ENCODE peak calls at places on chromosomes 16 and 17, in five cellular contexts. One of them, this sample, is unnamed.

GRCh38 chr16:29729116-29729521 is 16.7 kb downstream of the C16orf54 start:
- DNase-seq in activated CD4-positive, alpha-beta memory T cell treated with anti-CD3 and anti-CD28 coated beads, Interleukin-2, amount 10 ng/mL, durations not matched to agents 7 days and 5 days: no peak
- DNase-seq in neural crest cell: no peak
- DNase-seq in NCI-H2107: no peak
- DNase-seq in GM12878: no peak
- DNase-seq in this sample: no peak

GRCh38 chr17:65794572-65794971 is 233.1 kb upstream of the AXIN2 start:
- DNase-seq in activated CD4-positive, alpha-beta memory T cell treated with anti-CD3 and anti-CD28 coated beads, Interleukin-2, amount 10 ng/mL, durations not matched to agents 7 days and 5 days: no peak
- DNase-seq in neural crest cell: no peak
- DNase-seq in NCI-H2107: no peak
- DNase-seq in GM12878: no peak
- DNase-seq in this sample: no peak

GRCh38 chr17:61416540-61417363 is 17.1 kb downstream of the TBX2 start:
- DNase-seq in activated CD4-positive, alpha-beta memory T cell treated with anti-CD3 and anti-CD28 coated beads, Interleukin-2, amount 10 ng/mL, durations not matched to agents 7 days and 5 days: peak
- DNase-seq in neural crest cell: peak
- DNase-seq in NCI-H2107: peak
- DNase-seq in GM12878: no peak
- DNase-seq in this sample: peak

GRCh38 chr17:50498021-50498874 is 10.0 kb upstream of the MYCBPAP start:
- DNase-seq in activated CD4-positive, alpha-beta memory T cell treated with anti-CD3 and anti-CD28 coated beads, Interleukin-2, amount 10 ng/mL, durations not matched to agents 7 days and 5 days: no peak
- DNase-seq in neural crest cell: no peak
- DNase-seq in NCI-H2107: no peak
- DNase-seq in GM12878: no peak
- DNase-seq in this sample: no peak

GRCh38 chr17:14047591-14047990 is 21.7 kb upstream of the COX10 start:
- DNase-seq in activated CD4-positive, alpha-beta memory T cell treated with anti-CD3 and anti-CD28 coated beads, Interleukin-2, amount 10 ng/mL, durations not matched to agents 7 days and 5 days: no peak
- DNase-seq in neural crest cell: no peak
- DNase-seq in NCI-H2107: no peak
- DNase-seq in GM12878: no peak
- DNase-seq in this sample: no peak

GRCh38 chr16:51657844-51658243 is 506.8 kb upstream of the SALL1 start:
- DNase-seq in activated CD4-positive, alpha-beta memory T cell treated with anti-CD3 and anti-CD28 coated beads, Interleukin-2, amount 10 ng/mL, durations not matched to agents 7 days and 5 days: no peak
- DNase-seq in neural crest cell: no peak
- DNase-seq in NCI-H2107: no peak
- DNase-seq in GM12878: no peak
- DNase-seq in this sample: no peak

GRCh38 chr17:57946798-57947358 is 8.3 kb downstream of the CUEDC1 start:
- DNase-seq in activated CD4-positive, alpha-beta memory T cell treated with anti-CD3 and anti-CD28 coated beads, Interleukin-2, amount 10 ng/mL, durations not matched to agents 7 days and 5 days: peak
- DNase-seq in neural crest cell: no peak
- DNase-seq in NCI-H2107: peak
- DNase-seq in GM12878: peak
- DNase-seq in this sample: no peak

GRCh38 chr17:8695241-8695640 is 49.4 kb downstream of the CCDC42 start:
- DNase-seq in activated CD4-positive, alpha-beta memory T cell treated with anti-CD3 and anti-CD28 coated beads, Interleukin-2, amount 10 ng/mL, durations not matched to agents 7 days and 5 days: no peak
- DNase-seq in neural crest cell: no peak
- DNase-seq in NCI-H2107: no peak
- DNase-seq in GM12878: no peak
- DNase-seq in this sample: no peak

GRCh38 chr16:67951485-67951884 is 7.6 kb upstream of the LCAT start:
- DNase-seq in activated CD4-positive, alpha-beta memory T cell treated with anti-CD3 and anti-CD28 coated beads, Interleukin-2, amount 10 ng/mL, durations not matched to agents 7 days and 5 days: no peak
- DNase-seq in neural crest cell: no peak
- DNase-seq in NCI-H2107: no peak
- DNase-seq in GM12878: no peak
- DNase-seq in this sample: no peak

GRCh38 chr16:1414532-1415265 is at the start of gene UNKL:
- DNase-seq in activated CD4-positive, alpha-beta memory T cell treated with anti-CD3 and anti-CD28 coated beads, Interleukin-2, amount 10 ng/mL, durations not matched to agents 7 days and 5 days: peak
- DNase-seq in neural crest cell: peak
- DNase-seq in NCI-H2107: no peak
- DNase-seq in GM12878: no peak
- DNase-seq in this sample: peak

GRCh38 chr17:30961213-30962188 is 9.3 kb upstream of the RNF135 start:
- DNase-seq in activated CD4-positive, alpha-beta memory T cell treated with anti-CD3 and anti-CD28 coated beads, Interleukin-2, amount 10 ng/mL, durations not matched to agents 7 days and 5 days: peak
- DNase-seq in neural crest cell: no peak
- DNase-seq in NCI-H2107: no peak
- DNase-seq in GM12878: peak
- DNase-seq in this sample: peak

GRCh38 chr17:71349908-71350600 is 770.8 kb upstream of the SOX9 start:
- DNase-seq in activated CD4-positive, alpha-beta memory T cell treated with anti-CD3 and anti-CD28 coated beads, Interleukin-2, amount 10 ng/mL, durations not matched to agents 7 days and 5 days: no peak
- DNase-seq in neural crest cell: no peak
- DNase-seq in NCI-H2107: no peak
- DNase-seq in GM12878: no peak
- DNase-seq in this sample: no peak

GRCh38 chr17:2089021-2089422 is 34.1 kb downstream of the HIC1 start:
- DNase-seq in activated CD4-positive, alpha-beta memory T cell treated with anti-CD3 and anti-CD28 coated beads, Interleukin-2, amount 10 ng/mL, durations not matched to agents 7 days and 5 days: no peak
- DNase-seq in neural crest cell: no peak
- DNase-seq in NCI-H2107: no peak
- DNase-seq in GM12878: no peak
- DNase-seq in this sample: no peak

GRCh38 chr17:65154770-65155589 is 17.8 kb downstream of the RGS9 start:
- DNase-seq in activated CD4-positive, alpha-beta memory T cell treated with anti-CD3 and anti-CD28 coated beads, Interleukin-2, amount 10 ng/mL, durations not matched to agents 7 days and 5 days: no peak
- DNase-seq in neural crest cell: no peak
- DNase-seq in NCI-H2107: no peak
- DNase-seq in GM12878: no peak
- DNase-seq in this sample: no peak

GRCh38 chr17:37527249-37527851 is 37.7 kb downstream of the DUSP14 start:
- DNase-seq in activated CD4-positive, alpha-beta memory T cell treated with anti-CD3 and anti-CD28 coated beads, Interleukin-2, amount 10 ng/mL, durations not matched to agents 7 days and 5 days: no peak
- DNase-seq in neural crest cell: no peak
- DNase-seq in NCI-H2107: no peak
- DNase-seq in GM12878: no peak
- DNase-seq in this sample: no peak

GRCh38 chr16:50559804-50560514 is 11.8 kb downstream of the NKD1 start:
- DNase-seq in activated CD4-positive, alpha-beta memory T cell treated with anti-CD3 and anti-CD28 coated beads, Interleukin-2, amount 10 ng/mL, durations not matched to agents 7 days and 5 days: no peak
- DNase-seq in neural crest cell: no peak
- DNase-seq in NCI-H2107: no peak
- DNase-seq in GM12878: no peak
- DNase-seq in this sample: no peak

GRCh38 chr17:34761646-34762045 is 182.3 kb downstream of the TMEM132E start:
- DNase-seq in activated CD4-positive, alpha-beta memory T cell treated with anti-CD3 and anti-CD28 coated beads, Interleukin-2, amount 10 ng/mL, durations not matched to agents 7 days and 5 days: no peak
- DNase-seq in neural crest cell: no peak
- DNase-seq in NCI-H2107: no peak
- DNase-seq in GM12878: no peak
- DNase-seq in this sample: no peak

GRCh38 chr17:57905875-57906455 is 49.2 kb downstream of the CUEDC1 start:
- DNase-seq in activated CD4-positive, alpha-beta memory T cell treated with anti-CD3 and anti-CD28 coated beads, Interleukin-2, amount 10 ng/mL, durations not matched to agents 7 days and 5 days: no peak
- DNase-seq in neural crest cell: no peak
- DNase-seq in NCI-H2107: no peak
- DNase-seq in GM12878: peak
- DNase-seq in this sample: no peak

GRCh38 chr17:6163632-6164319 is 93.6 kb downstream of the WSCD1 start:
- DNase-seq in activated CD4-positive, alpha-beta memory T cell treated with anti-CD3 and anti-CD28 coated beads, Interleukin-2, amount 10 ng/mL, durations not matched to agents 7 days and 5 days: no peak
- DNase-seq in neural crest cell: no peak
- DNase-seq in NCI-H2107: peak
- DNase-seq in GM12878: no peak
- DNase-seq in this sample: no peak

This sample was measured in right atrium auricular region.